ENCODE peak calls at places on chromosomes 13 and 19, in five cellular contexts. A, I, K, U and H are unnamed samples.

GRCh38 chr13:30748717-30749116 is 13.4 kb downstream of the ALOX5AP start:
- DNase-seq in A (no peak), I (no peak), K (peak), U (no peak), H (no peak)

GRCh38 chr13:110607675-110608224 is 7.6 kb upstream of the NAXD start:
- DNase-seq in A (no peak), I (no peak), K (no peak), U (no peak), H (no peak)

GRCh38 chr13:77300176-77301141 is 26.4 kb downstream of the MYCBP2 start:
- DNase-seq in A (no peak), I (peak), K (no peak), U (peak), H (peak)

GRCh38 chr13:72205773-72206172 is 338.8 kb upstream of the DACH1 start:
- DNase-seq in A (no peak), I (no peak), K (no peak), U (no peak), H (no peak)

GRCh38 chr13:19618925-19619324 is 14.5 kb upstream of the MPHOSPH8 start:
- DNase-seq in A (peak), I (no peak), K (no peak), U (peak), H (peak)

GRCh38 chr19:4140237-4140711 is 13.2 kb upstream of the CREB3L3 start:
- DNase-seq in A (peak), I (no peak), K (peak), U (peak), H (peak)

GRCh38 chr13:94178625-94179244 is 300.7 kb downstream of the DCT start:
- DNase-seq in A (no peak), I (no peak), K (peak), U (no peak), H (peak)

GRCh38 chr13:91623151-91623550 is 224.7 kb downstream of the GPC5 start:
- DNase-seq in A (no peak), I (no peak), K (no peak), U (no peak), H (no peak)

GRCh38 chr19:16363133-16363851 is 38.7 kb downstream of the KLF2 start:
- DNase-seq in A (peak), I (no peak), K (no peak), U (no peak), H (peak)

GRCh38 chr13:41652735-41653361 is 195.5 kb downstream of the RGCC start:
- DNase-seq in A (peak), I (peak), K (no peak), U (peak), H (peak)

GRCh38 chr19:16514383-16515019 is 18.3 kb downstream of the C19orf44 start:
- DNase-seq in A (no peak), I (no peak), K (no peak), U (no peak), H (no peak)

GRCh38 chr13:74839656-74840055 is 642.3 kb downstream of the TBC1D4 start:
- DNase-seq in A (no peak), I (no peak), K (no peak), U (peak), H (no peak)

GRCh38 chr13:74136089-74136658 is 2.0 kb upstream of the KLF12 start:
- DNase-seq in A (peak), I (no peak), K (peak), U (peak), H (peak)

GRCh38 chr19:9381367-9381785 is 18.6 kb downstream of the ZNF177 start:
- DNase-seq in A (no peak), I (no peak), K (no peak), U (peak), H (no peak)

GRCh38 chr13:91193358-91193757 is 154.1 kb upstream of the MIR17HG start:
- DNase-seq in A (no peak), I (no peak), K (no peak), U (no peak), H (no peak)

GRCh38 chr13:44211286-44211685 is 162.3 kb upstream of the SERP2 start:
- DNase-seq in A (no peak), I (no peak), K (no peak), U (no peak), H (no peak)

GRCh38 chr13:74966814-74967213 is 515.2 kb downstream of the TBC1D4 start:
- DNase-seq in A (no peak), I (no peak), K (peak), U (peak), H (peak)

GRCh38 chr19:56150358-56150757 is 9.3 kb downstream of the ZNF444 start:
- DNase-seq in A (no peak), I (no peak), K (no peak), U (no peak), H (no peak)

GRCh38 chr19:32555786-32556185 is 25.2 kb upstream of the PDCD5 start:
- DNase-seq in A (no peak), I (no peak), K (no peak), U (no peak), H (no peak)

GRCh38 chr19:13037161-13037560 is 41.9 kb downstream of the NFIX start:
- DNase-seq in A (no peak), I (no peak), K (no peak), U (peak), H (no peak)

GRCh38 chr19:50969413-50969760 is at the start of gene KLK6:
- DNase-seq in A (peak), I (no peak), K (no peak), U (no peak), H (peak)

GRCh38 chr19:35693835-35694599 is 10.3 kb upstream of the ZBTB32 start:
- DNase-seq in A (peak), I (no peak), K (peak), U (peak), H (peak)

GRCh38 chr13:36454962-36455361 is 22.7 kb downstream of the CCNA1 start:
- DNase-seq in A (no peak), I (no peak), K (no peak), U (no peak), H (no peak)

GRCh38 chr19:11138659-11139526 is 16.7 kb downstream of the SPC24 start:
- DNase-seq in A (peak), I (peak), K (no peak), U (peak), H (peak)

GRCh38 chr19:10209305-10209704 is 14.6 kb upstream of the DNMT1 start:
- DNase-seq in A (no peak), I (no peak), K (no peak), U (peak), H (no peak)

GRCh38 chr19:40806385-40807146 is 7.6 kb downstream of the EGLN2 start:
- DNase-seq in A (peak), I (peak), K (no peak), U (peak), H (peak)

GRCh38 chr19:33697766-33698165 is 76.0 kb downstream of the CHST8 start:
- DNase-seq in A (no peak), I (no peak), K (no peak), U (no peak), H (no peak)

GRCh38 chr19:771332-771785 is 20.4 kb downstream of the MISP start:
- DNase-seq in A (peak), I (no peak), K (no peak), U (peak), H (peak)

GRCh38 chr13:64675256-64675892 is 2554.8 kb downstream of the PCDH9 start:
- DNase-seq in A (no peak), I (peak), K (no peak), U (peak), H (peak)

GRCh38 chr19:53906211-53907192 is 2.6 kb upstream of the CACNG7 start:
- DNase-seq in A (peak), I (no peak), K (no peak), U (peak), H (peak)

GRCh38 chr13:24216176-24216575 is 55.7 kb downstream of the SPATA13 start:
- DNase-seq in A (no peak), I (no peak), K (no peak), U (no peak), H (no peak)

GRCh38 chr19:383040-383439 is 25.9 kb downstream of the C2CD4C start:
- DNase-seq in A (no peak), I (no peak), K (no peak), U (no peak), H (no peak)

GRCh38 chr19:18233224-18233825 is 7.1 kb upstream of the PDE4C start:
- DNase-seq in A (no peak), I (no peak), K (peak), U (peak), H (peak)

GRCh38 chr13:88704600-88705275 is 1033.6 kb downstream of the SLITRK5 start:
- DNase-seq in A (no peak), I (no peak), K (no peak), U (no peak), H (peak)

GRCh38 chr19:39845621-39846175 is 481 bp downstream of the FBL start:
- DNase-seq in A (peak), I (no peak), K (no peak), U (peak), H (peak)

GRCh38 chr19:3612330-3612729 is 5.7 kb upstream of the TBXA2R start:
- DNase-seq in A (no peak), I (no peak), K (no peak), U (no peak), H (no peak)

GRCh38 chr19:800360-801029 is 3.2 kb downstream of the PTBP1 start:
- DNase-seq in A (peak), I (no peak), K (no peak), U (peak), H (peak)

GRCh38 chr19:48842744-48843162 is 6.5 kb upstream of the HSD17B14 start:
- DNase-seq in A (peak), I (no peak), K (peak), U (peak), H (peak)

GRCh38 chr13:108494991-108495661 is 134.3 kb upstream of the MYO16 start:
- DNase-seq in A (no peak), I (no peak), K (no peak), U (peak), H (peak)